ENCODE peak calls at places on chromosomes 6 and 20, in eight cellular contexts. T is HL-60; Z is stimulated activated CD4-positive, alpha-beta T cell treated with anti-CD3 and anti-CD28 coated beads, TNF-alpha, amount 100 ng/mL, for 1 hour; R is hypothalamus; C is GM13977; K is left ventricle myocardium inferior; Y is epithelial cell of esophagus; X is Right ventricle myocardium inferior. M is an unnamed sample.

GRCh38 chr20:64173116-64173515 is 8.9 kb downstream of the MYT1 start:
- DNase-seq in X (no peak), K (no peak), C (no peak), R (no peak), Y (no peak), T (no peak), Z (no peak), M (no peak)

GRCh38 chr6:30450908-30451818 is 38.1 kb upstream of the HLA-E start:
- DNase-seq in R (no peak), T (peak; percentile 29), K (peak; percentile 44), Y (peak; percentile 50), Z (peak; percentile 35), X (no peak), C (peak; percentile 73), M (peak; percentile 68)

GRCh38 chr6:47256361-47256760 is 53.3 kb downstream of the TNFRSF21 start:
- DNase-seq in Z (no peak), T (no peak), K (no peak), Y (no peak), C (no peak), X (no peak), R (no peak), M (no peak)

GRCh38 chr6:142845624-142846458 is 99.1 kb downstream of the HIVEP2 start:
- DNase-seq in Y (peak; percentile 64), K (peak; percentile 92), C (no peak), R (peak; percentile 81), X (peak; percentile 95), T (no peak), Z (no peak), M (peak; percentile 96)

GRCh38 chr6:107668826-107669474 is 155.2 kb downstream of the SCML4 start:
- DNase-seq in Z (no peak), R (no peak), C (peak; percentile 75), T (no peak), K (no peak), X (no peak), Y (no peak), M (no peak)

GRCh38 chr20:32329817-32330554 is 28.1 kb upstream of the ASXL1 start:
- DNase-seq in R (no peak), C (no peak), Y (peak; percentile 84), T (no peak), Z (no peak), K (no peak), X (no peak), M (no peak)

GRCh38 chr6:158863646-158864045 is 44.5 kb upstream of the EZR start:
- DNase-seq in K (no peak), X (no peak), Y (no peak), T (no peak), C (no peak), R (no peak), Z (no peak), M (no peak)

GRCh38 chr6:129817821-129818220 is 43.3 kb downstream of the TMEM244 start:
- DNase-seq in X (no peak), R (no peak), K (no peak), Z (no peak), C (no peak), Y (no peak), T (no peak), M (no peak)

GRCh38 chr6:124967444-124967843 is 5.2 kb downstream of the RNF217 start:
- DNase-seq in X (no peak), K (no peak), Y (peak; percentile 40), C (no peak), T (no peak), R (no peak), Z (no peak), M (no peak)

GRCh38 chr6:71254323-71254722 is 34.3 kb upstream of the OGFRL1 start:
- DNase-seq in C (no peak), K (no peak), R (no peak), Z (no peak), X (no peak), Y (no peak), T (no peak), M (no peak)

GRCh38 chr20:52060794-52061714 is 130.5 kb downstream of the ZFP64 start:
- DNase-seq in Y (peak; percentile 23), C (no peak), K (no peak), R (no peak), X (no peak), T (no peak), Z (no peak), M (no peak)

M was measured in left ventricle myocardium superior.